ENCODE peak calls at places on chromosomes 2 and 18, in five cellular contexts. V is dorsolateral prefrontal cortex, G is GM12864, U is fibroblast of mammary gland, H is breast epithelium. E is an unnamed sample.

GRCh38 chr2:173230181-173230580 is 124.5 kb upstream of the CDCA7 start:
- DNase-seq in V (no peak), G (no peak), H (no peak), U (no peak), E (no peak)

GRCh38 chr2:55161295-55162210 is 70.5 kb downstream of the CLHC1 start:
- DNase-seq in H (no peak), V (no peak), U (no peak), G (no peak), E (no peak)

GRCh38 chr2:41722668-41723369 is 325.0 kb upstream of the PKDCC start:
- DNase-seq in G (no peak), H (no peak), U (peak), V (no peak), E (peak)

GRCh38 chr18:58894937-58895336 is 30.3 kb downstream of the ZNF532 start:
- DNase-seq in U (no peak), G (no peak), V (no peak), H (no peak), E (no peak)

GRCh38 chr18:48994044-48994651 is 43.4 kb upstream of the SMAD7 start:
- DNase-seq in U (peak), V (no peak), H (no peak), G (no peak), E (no peak)

GRCh38 chr2:202494300-202494699 is 118.2 kb downstream of the BMPR2 start:
- DNase-seq in V (peak), U (peak), H (peak), G (no peak), E (no peak)

GRCh38 chr2:88139203-88139702 is 11.4 kb upstream of the FABP1 start:
- DNase-seq in G (no peak), V (no peak), U (no peak), H (no peak), E (no peak)

GRCh38 chr18:23237524-23238151 is 102.4 kb downstream of the CABLES1 start:
- DNase-seq in V (no peak), U (peak), G (peak), H (peak), E (peak)

GRCh38 chr2:20625491-20625919 is 25.4 kb downstream of the HS1BP3 start:
- DNase-seq in U (no peak), G (no peak), H (peak), V (peak), E (no peak)

GRCh38 chr2:63009490-63009889 is 41.1 kb upstream of the OTX1 start:
- DNase-seq in G (no peak), V (no peak), H (no peak), U (no peak), E (no peak)

GRCh38 chr2:23545391-23545790 is 160.4 kb downstream of the KLHL29 start:
- DNase-seq in H (no peak), V (no peak), U (peak), G (no peak), E (no peak)

GRCh38 chr2:159921752-159922404 is 123.9 kb upstream of the CD302 start:
- DNase-seq in U (peak), G (peak), V (no peak), H (peak), E (peak)

GRCh38 chr2:148459300-148459891 is 185.2 kb upstream of the EPC2 start:
- DNase-seq in V (no peak), G (no peak), U (no peak), H (no peak), E (no peak)

GRCh38 chr2:128980475-128980874 is 661.8 kb upstream of the HS6ST1 start:
- DNase-seq in U (no peak), H (no peak), V (no peak), G (no peak), E (no peak)

GRCh38 chr2:240233891-240234502 is 93.5 kb upstream of the OTOS start:
- DNase-seq in V (no peak), U (no peak), H (no peak), G (no peak), E (no peak)

GRCh38 chr18:31598021-31598805 is 6.5 kb downstream of the TTR start:
- DNase-seq in H (no peak), V (no peak), G (no peak), U (no peak), E (no peak)

GRCh38 chr18:1846640-1847039 is 724.7 kb downstream of the METTL4 start:
- DNase-seq in G (no peak), H (no peak), V (no peak), U (no peak), E (no peak)

GRCh38 chr2:235773188-235773928 is 279.5 kb downstream of the AGAP1 start:
- DNase-seq in V (no peak), H (no peak), G (no peak), U (no peak), E (no peak)

GRCh38 chr2:210842896-210843295 is 286.5 kb downstream of the CPS1 start:
- DNase-seq in G (no peak), H (no peak), U (no peak), V (no peak), E (no peak)

GRCh38 chr2:212863185-212863588 is 288.2 kb downstream of the IKZF2 start:
- DNase-seq in U (peak), G (peak), V (no peak), H (no peak), E (peak)

GRCh38 chr2:82109418-82109817 is 1804.9 kb upstream of the LRRTM1 start:
- DNase-seq in G (no peak), U (no peak), H (no peak), V (no peak), E (no peak)

GRCh38 chr18:75727479-75727878 is 300.0 kb upstream of the SMIM21 start:
- DNase-seq in G (no peak), H (no peak), V (peak), U (peak), E (peak)

GRCh38 chr18:13151656-13152055 is 66.9 kb upstream of the LDLRAD4 start:
- DNase-seq in G (no peak), U (no peak), V (no peak), H (no peak), E (no peak)

GRCh38 chr2:144330951-144331651 is 188.8 kb downstream of the ZEB2 start:
- DNase-seq in V (no peak), U (peak), G (no peak), H (no peak), E (no peak)

GRCh38 chr2:71503827-71504226 is 50.5 kb downstream of the DYSF start:
- DNase-seq in G (no peak), U (no peak), H (no peak), V (no peak), E (no peak)

GRCh38 chr2:43266692-43267091 is 40.3 kb upstream of the ZFP36L2 start:
- DNase-seq in G (no peak), V (no peak), H (no peak), U (no peak), E (no peak)

GRCh38 chr2:206488623-206489022 is 45.3 kb downstream of the ADAM23 start:
- DNase-seq in G (no peak), V (no peak), U (no peak), H (no peak), E (peak)

GRCh38 chr2:16081316-16082200 is 141.2 kb downstream of the MYCN start:
- DNase-seq in U (no peak), G (no peak), V (no peak), H (no peak), E (no peak)

GRCh38 chr2:25505630-25506029 is 163.9 kb upstream of the DNMT3A start:
- DNase-seq in G (no peak), H (no peak), U (peak), V (no peak), E (no peak)

GRCh38 chr2:8685697-8686358 is 4.0 kb downstream of the ID2 start:
- DNase-seq in U (no peak), V (peak), H (peak), G (no peak), E (peak)

GRCh38 chr2:8669157-8669852 is 12.6 kb upstream of the ID2 start:
- DNase-seq in G (no peak), H (peak), U (peak), V (no peak), E (no peak)

GRCh38 chr2:56195563-56195962 is 11.8 kb downstream of the CCDC85A start:
- DNase-seq in V (no peak), H (no peak), G (no peak), U (peak), E (no peak)

GRCh38 chr2:61538920-61539559 is 884 bp upstream of the XPO1 start:
- DNase-seq in H (no peak), U (peak), V (no peak), G (no peak), E (peak)

DNA sequence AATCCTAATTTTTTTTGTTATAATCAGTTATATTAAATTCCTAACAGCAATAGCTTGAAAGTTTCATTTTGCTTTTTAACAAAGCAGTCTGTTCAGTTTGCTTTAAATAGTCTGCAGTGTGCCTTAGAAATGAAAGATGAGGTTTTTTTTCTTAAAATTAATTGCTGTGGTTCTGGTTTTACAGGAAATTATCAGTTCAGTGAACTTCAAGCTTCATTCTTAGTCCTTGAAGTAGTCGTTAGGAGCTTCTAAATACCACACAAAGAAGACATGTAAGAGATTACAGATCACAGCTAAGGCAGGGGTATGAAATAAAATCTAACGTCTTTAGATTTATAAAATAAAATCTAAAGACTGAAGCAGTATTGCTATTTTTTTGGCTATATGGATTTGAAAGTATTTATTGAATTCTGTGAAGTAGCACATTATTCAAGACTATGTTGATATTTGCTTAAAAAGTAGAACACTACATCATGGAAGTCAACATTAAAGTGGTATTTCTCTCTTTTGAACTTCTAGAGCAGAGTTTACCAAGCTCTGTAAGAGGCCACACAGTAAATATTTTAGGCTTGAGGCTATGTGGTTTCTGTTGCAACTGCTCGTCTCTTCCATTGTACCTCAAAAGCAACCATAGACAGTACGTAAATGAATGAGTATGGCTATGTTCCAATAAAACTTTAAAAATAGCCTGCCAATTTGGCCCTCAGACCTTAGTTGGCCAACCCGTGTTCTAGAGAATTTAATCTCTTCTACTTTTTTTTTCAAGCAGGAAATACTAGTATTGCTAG is 81.5 kb upstream of the STON1 start:
- DNase-seq in U (peak), V (no peak), G (no peak), H (no peak), E (peak)
- H3K4me3 ChIP-seq in U (no peak), V (no peak), G (no peak), H (no peak), E (peak)

GRCh38 chr2:10432315-10433181 is 15.6 kb downstream of the ODC1 start:
- DNase-seq in G (no peak), V (no peak), U (no peak), H (no peak), E (peak)

GRCh38 chr2:10431797-10432196 is 16.3 kb downstream of the ODC1 start:
- DNase-seq in H (no peak), G (no peak), V (no peak), U (no peak), E (no peak)

GRCh38 chr2:10433264-10433947 is 14.7 kb downstream of the ODC1 start:
- DNase-seq in U (no peak), H (no peak), V (no peak), G (no peak), E (no peak)

GRCh38 chr2:10428936-10429335 is 19.2 kb downstream of the ODC1 start:
- DNase-seq in U (no peak), V (no peak), H (no peak), G (no peak), E (no peak)

GRCh38 chr2:10430886-10431622 is 17.1 kb downstream of the ODC1 start:
- DNase-seq in U (no peak), H (no peak), G (no peak), V (no peak), E (no peak)
- H3K4me3 ChIP-seq in U (no peak), H (no peak), G (no peak), V (no peak), E (no peak)

GRCh38 chr2:218605438-218605837 is 2.3 kb upstream of the PLCD4 start:
- DNase-seq in U (peak), G (no peak), H (no peak), V (no peak), E (no peak)

GRCh38 chr2:218607436-218608115 is at the start of gene PLCD4:
- DNase-seq in G (no peak), H (no peak), V (no peak), U (peak), E (no peak)
- H3K4me3 ChIP-seq in G (no peak), H (peak), V (peak), U (peak), E (no peak)

GRCh38 chr2:135532581-135532980 is 1.3 kb downstream of the R3HDM1 start:
- DNase-seq in U (peak), V (no peak), G (no peak), H (no peak), E (no peak)
- H3K4me3 ChIP-seq in U (peak), V (peak), G (peak), H (no peak), E (peak)

GRCh38 chr2:73111300-73112025 is 1.3 kb downstream of the RAB11FIP5 start:
- DNase-seq in G (no peak), H (no peak), V (no peak), U (peak), E (no peak)
- H3K4me3 ChIP-seq in G (no peak), H (peak), V (peak), U (peak), E (no peak)